ENCODE peak calls at places on chromosomes 11 and 22, in four cellular contexts. B is effector CD4-positive, alpha-beta T cell; H is NCI-H2081; Y is SJCRH30. N is an unnamed sample.

GRCh38 chr11:4087551-4087950 is 7.0 kb upstream of the RRM1 start:
- DNase-seq in B (no peak), H (no peak), Y (no peak), N (no peak)

GRCh38 chr11:15967966-15968365 is 388.4 kb downstream of the SOX6 start:
- DNase-seq in B (no peak), H (no peak), Y (no peak), N (no peak)

GRCh38 chr22:39690901-39691620 is 120.5 kb downstream of the CACNA1I start:
- DNase-seq in B (no peak), H (no peak), Y (no peak), N (no peak)

GRCh38 chr11:68525930-68526329 is 65.4 kb downstream of the PPP6R3 start:
- DNase-seq in B (no peak), H (no peak), Y (no peak), N (no peak)

GRCh38 chr11:60310407-60310998 is 16.6 kb upstream of the MS4A6E start:
- DNase-seq in B (no peak), H (no peak), Y (no peak), N (peak; percentile 55)

GRCh38 chr11:62501432-62501891 is 45.1 kb downstream of the AHNAK start:
- DNase-seq in B (no peak), H (no peak), Y (no peak), N (no peak)

GRCh38 chr11:125494987-125495725 is 909 bp downstream of the FEZ1 start:
- DNase-seq in B (no peak), H (no peak), Y (no peak), N (peak; percentile 37)

GRCh38 chr11:64564947-64565889 is 25.8 kb upstream of the SLC22A12 start:
- DNase-seq in B (no peak), H (no peak), Y (peak; percentile 28), N (no peak)

GRCh38 chr11:132278801-132279574 is 908.6 kb downstream of the NTM start:
- DNase-seq in B (no peak), H (peak; percentile 45), Y (peak; percentile 4), N (peak; percentile 32)